ENCODE peak calls at places on chromosomes 6 and 20, in six cellular contexts. One of them, this sample, is unnamed.

GRCh38 chr6:40912158-40912946 is 126.7 kb downstream of the UNC5CL start:
- DNase-seq in uterus: no peak
- DNase-seq in foreskin fibroblast: peak
- DNase-seq in bronchial epithelial cell: peak
- DNase-seq in left ventricle myocardium inferior: no peak
- DNase-seq in OCI-LY7: peak
- DNase-seq in this sample: peak

GRCh38 chr6:16059496-16059895 is 69.4 kb upstream of the MYLIP start:
- DNase-seq in OCI-LY7: no peak
- DNase-seq in uterus: no peak
- DNase-seq in left ventricle myocardium inferior: no peak
- DNase-seq in foreskin fibroblast: no peak
- DNase-seq in bronchial epithelial cell: no peak
- DNase-seq in this sample: no peak

GRCh38 chr6:81906041-81906440 is 153.6 kb upstream of the TENT5A start:
- DNase-seq in left ventricle myocardium inferior: no peak
- DNase-seq in bronchial epithelial cell: peak
- DNase-seq in uterus: no peak
- DNase-seq in foreskin fibroblast: no peak
- DNase-seq in OCI-LY7: no peak
- DNase-seq in this sample: no peak

GRCh38 chr6:107670792-107671199 is 153.3 kb downstream of the SCML4 start:
- DNase-seq in uterus: peak
- DNase-seq in bronchial epithelial cell: no peak
- DNase-seq in OCI-LY7: peak
- DNase-seq in left ventricle myocardium inferior: peak
- DNase-seq in foreskin fibroblast: peak
- DNase-seq in this sample: peak

GRCh38 chr6:165987483-165988305 is 180.0 kb downstream of the TBXT start:
- DNase-seq in uterus: peak
- DNase-seq in left ventricle myocardium inferior: peak
- DNase-seq in foreskin fibroblast: peak
- DNase-seq in bronchial epithelial cell: no peak
- DNase-seq in OCI-LY7: no peak
- DNase-seq in this sample: no peak

GRCh38 chr20:5863040-5863811 is 87.1 kb downstream of the TRMT6 start:
- DNase-seq in OCI-LY7: no peak
- DNase-seq in uterus: peak
- DNase-seq in bronchial epithelial cell: peak
- DNase-seq in left ventricle myocardium inferior: peak
- DNase-seq in foreskin fibroblast: peak
- DNase-seq in this sample: no peak

GRCh38 chr6:154314084-154314483 is 42.5 kb downstream of the IPCEF1 start:
- DNase-seq in OCI-LY7: no peak
- DNase-seq in foreskin fibroblast: peak
- DNase-seq in left ventricle myocardium inferior: no peak
- DNase-seq in bronchial epithelial cell: no peak
- DNase-seq in uterus: no peak
- DNase-seq in this sample: no peak

GRCh38 chr6:108961985-108962384 is 113.8 kb downstream of the ARMC2 start:
- DNase-seq in uterus: no peak
- DNase-seq in left ventricle myocardium inferior: no peak
- DNase-seq in foreskin fibroblast: peak
- DNase-seq in OCI-LY7: no peak
- DNase-seq in bronchial epithelial cell: no peak
- DNase-seq in this sample: no peak

GRCh38 chr6:7373739-7374138 is 15.8 kb downstream of the CAGE1 start:
- DNase-seq in OCI-LY7: no peak
- DNase-seq in bronchial epithelial cell: peak
- DNase-seq in uterus: no peak
- DNase-seq in foreskin fibroblast: no peak
- DNase-seq in left ventricle myocardium inferior: no peak
- DNase-seq in this sample: no peak

GRCh38 chr6:168163096-168163731 is 84.2 kb upstream of the FRMD1 start:
- DNase-seq in bronchial epithelial cell: no peak
- DNase-seq in OCI-LY7: no peak
- DNase-seq in foreskin fibroblast: peak
- DNase-seq in left ventricle myocardium inferior: no peak
- DNase-seq in uterus: no peak
- DNase-seq in this sample: no peak

GRCh38 chr6:119587537-119587936 is 238.0 kb upstream of the MAN1A1 start:
- DNase-seq in bronchial epithelial cell: peak
- DNase-seq in uterus: no peak
- DNase-seq in OCI-LY7: no peak
- DNase-seq in foreskin fibroblast: peak
- DNase-seq in left ventricle myocardium inferior: no peak
- DNase-seq in this sample: no peak

GRCh38 chr6:112308476-112308875 is 38.7 kb upstream of the RFPL4B start:
- DNase-seq in OCI-LY7: no peak
- DNase-seq in uterus: no peak
- DNase-seq in left ventricle myocardium inferior: peak
- DNase-seq in bronchial epithelial cell: no peak
- DNase-seq in foreskin fibroblast: peak
- DNase-seq in this sample: no peak

GRCh38 chr6:44142835-44143234 is 15.5 kb downstream of the TMEM63B start:
- DNase-seq in foreskin fibroblast: no peak
- DNase-seq in left ventricle myocardium inferior: no peak
- DNase-seq in bronchial epithelial cell: no peak
- DNase-seq in uterus: no peak
- DNase-seq in OCI-LY7: no peak
- DNase-seq in this sample: no peak

GRCh38 chr20:17658648-17658993 is 23.4 kb downstream of the RRBP1 start:
- DNase-seq in OCI-LY7: no peak
- DNase-seq in foreskin fibroblast: no peak
- DNase-seq in bronchial epithelial cell: no peak
- DNase-seq in uterus: peak
- DNase-seq in left ventricle myocardium inferior: no peak
- DNase-seq in this sample: no peak

GRCh38 chr6:28980797-28981390 is 24.2 kb downstream of the ZNF311 start:
- DNase-seq in OCI-LY7: peak
- DNase-seq in uterus: peak
- DNase-seq in left ventricle myocardium inferior: peak
- DNase-seq in bronchial epithelial cell: peak
- DNase-seq in foreskin fibroblast: peak
- DNase-seq in this sample: no peak

GRCh38 chr20:1327241-1327653 is 1.7 kb downstream of the SDCBP2 start:
- DNase-seq in OCI-LY7: no peak
- DNase-seq in bronchial epithelial cell: peak
- DNase-seq in foreskin fibroblast: peak
- DNase-seq in uterus: peak
- DNase-seq in left ventricle myocardium inferior: no peak
- DNase-seq in this sample: no peak

GRCh38 chr6:5295612-5296011 is 34.3 kb downstream of the FARS2 start:
- DNase-seq in uterus: no peak
- DNase-seq in bronchial epithelial cell: no peak
- DNase-seq in foreskin fibroblast: no peak
- DNase-seq in left ventricle myocardium inferior: no peak
- DNase-seq in OCI-LY7: no peak
- DNase-seq in this sample: no peak

GRCh38 chr20:4150095-4150492 is 134.7 kb upstream of the RNF24 start:
- DNase-seq in foreskin fibroblast: peak
- DNase-seq in left ventricle myocardium inferior: no peak
- DNase-seq in bronchial epithelial cell: no peak
- DNase-seq in uterus: no peak
- DNase-seq in OCI-LY7: no peak
- DNase-seq in this sample: no peak

GRCh38 chr6:29694637-29695036 is 13.7 kb upstream of the ZFP57 start:
- DNase-seq in bronchial epithelial cell: no peak
- DNase-seq in OCI-LY7: no peak
- DNase-seq in uterus: no peak
- DNase-seq in left ventricle myocardium inferior: no peak
- DNase-seq in foreskin fibroblast: no peak
- DNase-seq in this sample: no peak

GRCh38 chr6:53794073-53794719 is 609 bp upstream of the LRRC1 start:
- DNase-seq in foreskin fibroblast: peak
- DNase-seq in left ventricle myocardium inferior: peak
- DNase-seq in uterus: peak
- DNase-seq in OCI-LY7: peak
- DNase-seq in bronchial epithelial cell: peak
- DNase-seq in this sample: no peak

GRCh38 chr6:93823489-93823888 is 404.1 kb upstream of the EPHA7 start:
- DNase-seq in uterus: no peak
- DNase-seq in OCI-LY7: no peak
- DNase-seq in bronchial epithelial cell: no peak
- DNase-seq in left ventricle myocardium inferior: no peak
- DNase-seq in foreskin fibroblast: no peak
- DNase-seq in this sample: no peak

GRCh38 chr6:93825950-93826349 is 406.6 kb upstream of the EPHA7 start:
- DNase-seq in foreskin fibroblast: no peak
- DNase-seq in uterus: no peak
- DNase-seq in OCI-LY7: no peak
- DNase-seq in bronchial epithelial cell: no peak
- DNase-seq in left ventricle myocardium inferior: no peak
- DNase-seq in this sample: no peak

GRCh38 chr6:93829009-93829408 is 409.6 kb upstream of the EPHA7 start:
- DNase-seq in bronchial epithelial cell: no peak
- DNase-seq in uterus: no peak
- DNase-seq in foreskin fibroblast: no peak
- DNase-seq in left ventricle myocardium inferior: no peak
- DNase-seq in OCI-LY7: no peak
- DNase-seq in this sample: no peak

GRCh38 chr6:93827728-93828127 is 408.4 kb upstream of the EPHA7 start:
- DNase-seq in OCI-LY7: no peak
- DNase-seq in uterus: no peak
- DNase-seq in bronchial epithelial cell: no peak
- DNase-seq in left ventricle myocardium inferior: no peak
- DNase-seq in foreskin fibroblast: no peak
- DNase-seq in this sample: no peak

DNA sequence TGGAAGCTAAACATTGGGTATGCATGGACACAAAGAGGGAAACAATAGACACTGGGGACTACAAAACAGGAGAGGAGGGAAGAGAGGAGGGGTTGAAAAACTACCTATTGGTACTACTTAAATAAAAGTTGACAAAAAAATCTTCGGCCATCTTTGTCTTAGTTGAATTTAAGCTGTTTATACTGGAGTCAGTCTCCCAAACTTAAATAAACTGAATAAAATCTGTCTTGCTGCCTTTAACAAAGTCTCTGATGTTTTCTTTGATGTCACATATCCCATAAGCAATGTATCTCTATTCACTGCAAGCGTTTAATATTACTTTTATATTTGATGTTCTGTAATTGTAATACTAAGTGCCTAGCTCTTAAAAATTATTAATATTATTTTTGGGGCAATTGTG is 409.2 kb upstream of the EPHA7 start:
- DNase-seq in uterus: no peak
- DNase-seq in left ventricle myocardium inferior: no peak
- DNase-seq in OCI-LY7: no peak
- DNase-seq in bronchial epithelial cell: no peak
- DNase-seq in foreskin fibroblast: no peak
- DNase-seq in this sample: no peak
- TF ChIP-seq CTCF in uterus: no peak
- TF ChIP-seq CTCF in left ventricle myocardium inferior: no peak
- TF ChIP-seq CTCF in OCI-LY7: no peak
- TF ChIP-seq CTCF in bronchial epithelial cell: no peak
- TF ChIP-seq CTCF in foreskin fibroblast: no peak
- TF ChIP-seq CTCF in this sample: no peak

GRCh38 chr6:149261364-149261763 is 56.1 kb upstream of the TAB2 start:
- DNase-seq in bronchial epithelial cell: no peak
- DNase-seq in OCI-LY7: no peak
- DNase-seq in left ventricle myocardium inferior: no peak
- DNase-seq in uterus: no peak
- DNase-seq in foreskin fibroblast: no peak
- DNase-seq in this sample: no peak

GRCh38 chr6:149259753-149260152 is 57.8 kb upstream of the TAB2 start:
- DNase-seq in uterus: no peak
- DNase-seq in OCI-LY7: no peak
- DNase-seq in bronchial epithelial cell: no peak
- DNase-seq in foreskin fibroblast: no peak
- DNase-seq in left ventricle myocardium inferior: no peak
- DNase-seq in this sample: no peak

GRCh38 chr6:149265945-149266344 is 51.6 kb upstream of the TAB2 start:
- DNase-seq in uterus: no peak
- DNase-seq in bronchial epithelial cell: no peak
- DNase-seq in foreskin fibroblast: no peak
- DNase-seq in left ventricle myocardium inferior: no peak
- DNase-seq in OCI-LY7: no peak
- DNase-seq in this sample: no peak

GRCh38 chr6:149264629-149265028 is 52.9 kb upstream of the TAB2 start:
- DNase-seq in foreskin fibroblast: no peak
- DNase-seq in bronchial epithelial cell: no peak
- DNase-seq in OCI-LY7: peak
- DNase-seq in left ventricle myocardium inferior: no peak
- DNase-seq in uterus: no peak
- DNase-seq in this sample: no peak

DNA sequence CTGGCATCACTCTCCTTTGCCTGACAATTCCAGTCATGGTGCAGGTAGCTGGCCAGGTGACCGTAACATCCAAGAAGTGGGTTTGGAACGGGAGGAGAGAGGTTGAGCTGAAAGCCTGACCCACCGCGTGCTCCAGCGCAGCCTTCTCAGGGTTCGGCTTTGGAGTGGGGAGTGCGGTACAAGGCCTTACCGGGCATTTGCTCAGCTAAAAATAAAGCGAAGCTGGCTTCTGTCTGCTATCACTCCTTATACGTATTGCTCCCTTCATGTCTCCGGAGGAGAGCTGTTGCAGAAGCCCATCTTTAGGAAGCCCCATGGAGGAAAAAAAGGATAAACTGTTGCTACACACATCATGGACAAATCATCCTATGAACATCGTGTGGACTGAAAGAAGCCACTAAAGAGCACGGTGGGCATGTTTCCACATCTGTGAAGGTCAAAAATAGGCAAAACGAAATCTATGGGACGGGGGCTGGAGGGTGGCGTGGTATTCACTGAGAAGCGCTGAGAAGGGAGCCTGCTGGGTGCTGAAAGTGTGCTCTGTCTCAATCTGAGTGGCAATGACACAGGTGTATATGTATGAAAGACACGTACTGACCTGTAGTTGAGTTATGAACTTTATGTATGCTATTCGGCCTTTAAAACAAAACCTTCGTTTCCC is 57.2 kb upstream of the TAB2 start:
- DNase-seq in foreskin fibroblast: no peak
- DNase-seq in bronchial epithelial cell: no peak
- DNase-seq in OCI-LY7: no peak
- DNase-seq in left ventricle myocardium inferior: no peak
- DNase-seq in uterus: no peak
- DNase-seq in this sample: no peak
- H3K4me3 ChIP-seq in foreskin fibroblast: no peak
- H3K4me3 ChIP-seq in bronchial epithelial cell: no peak
- H3K4me3 ChIP-seq in OCI-LY7: no peak
- H3K4me3 ChIP-seq in left ventricle myocardium inferior: no peak
- H3K4me3 ChIP-seq in uterus: no peak
- H3K4me3 ChIP-seq in this sample: no peak

DNA sequence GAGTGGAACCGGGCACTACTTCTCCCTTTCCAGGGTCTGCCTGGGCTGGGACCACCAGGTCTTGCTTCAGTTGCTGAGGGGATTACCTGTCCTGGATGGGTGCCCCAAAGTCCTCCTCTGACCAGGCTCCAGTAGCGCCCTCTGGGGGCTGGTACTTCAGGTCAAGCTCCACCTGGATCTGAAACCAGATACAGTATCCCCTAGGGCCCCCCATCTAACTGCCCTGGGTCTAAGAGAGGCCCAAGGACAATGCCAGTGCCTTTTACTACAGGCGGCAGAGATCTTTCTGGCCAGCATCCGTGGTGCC is 11.2 kb upstream of the SPAG4 start:
- DNase-seq in bronchial epithelial cell: peak
- DNase-seq in left ventricle myocardium inferior: no peak
- DNase-seq in foreskin fibroblast: no peak
- DNase-seq in OCI-LY7: peak
- DNase-seq in uterus: no peak
- DNase-seq in this sample: no peak
- TF ChIP-seq CTCF in bronchial epithelial cell: peak
- TF ChIP-seq CTCF in left ventricle myocardium inferior: no peak
- TF ChIP-seq CTCF in foreskin fibroblast: peak
- TF ChIP-seq CTCF in OCI-LY7: peak
- TF ChIP-seq CTCF in uterus: no peak
- TF ChIP-seq CTCF in this sample: peak

GRCh38 chr20:57579898-57580447 is 19.1 kb downstream of the PCK1 start:
- DNase-seq in OCI-LY7: no peak
- DNase-seq in bronchial epithelial cell: no peak
- DNase-seq in uterus: peak
- DNase-seq in foreskin fibroblast: no peak
- DNase-seq in left ventricle myocardium inferior: no peak
- DNase-seq in this sample: no peak
- H3K4me3 ChIP-seq in OCI-LY7: no peak
- H3K4me3 ChIP-seq in bronchial epithelial cell: no peak
- H3K4me3 ChIP-seq in uterus: no peak
- H3K4me3 ChIP-seq in foreskin fibroblast: no peak
- H3K4me3 ChIP-seq in left ventricle myocardium inferior: no peak
- H3K4me3 ChIP-seq in this sample: no peak

This sample was measured in GM12864.